ENCODE peak calls at places on chromosome 5, in ten cellular contexts. X is glomerular endothelial cell; T is NCI-H1092 treated with DMSO at 0.1 percent for 48 hours; S is cardiac fibroblast; B is pancreas; O is H1; V is NCI-H1436; U is endodermal cell; P is stimulated activated CD4-positive, alpha-beta T cell treated with anti-CD3 and anti-CD28 coated beads, Interleukin-1b, Interleukin-23, amount 100 ng/mL, for 24 hours; G is activated B cell treated with CpG ODN at 0.5 μM for 24 hours. E is an unnamed sample.

GRCh38 chr5:158522001-158522400 is 577.7 kb downstream of the EBF1 start:
- DNase-seq in X (no peak), T (no peak), S (peak; percentile 65), B (no peak), O (no peak), V (no peak), U (no peak), P (no peak), G (no peak), E (no peak)

GRCh38 chr5:79093762-79094161 is 17.8 kb upstream of the BHMT start:
- DNase-seq in X (no peak), T (peak; percentile 54), S (no peak), B (no peak), O (no peak), V (no peak), U (no peak), P (no peak), G (no peak), E (no peak)

GRCh38 chr5:158054388-158055092 is 195.6 kb upstream of the CLINT1 start:
- DNase-seq in X (no peak), T (no peak), S (no peak), B (peak; percentile 17), O (no peak), V (no peak), U (no peak), P (no peak), G (no peak), E (no peak)

GRCh38 chr5:135193213-135194125 is 159.4 kb upstream of the PITX1 start:
- DNase-seq in X (no peak), T (no peak), S (peak; percentile 61), B (no peak), O (no peak), V (no peak), U (no peak), P (no peak), G (no peak), E (no peak)

GRCh38 chr5:87229780-87230179 is 37.9 kb upstream of the RASA1 start:
- DNase-seq in X (no peak), T (no peak), S (peak; percentile 47), B (no peak), O (no peak), V (no peak), U (no peak), P (no peak), G (no peak), E (no peak)

GRCh38 chr5:132471006-132471907 is 19.3 kb downstream of the IRF1 start:
- DNase-seq in X (no peak), T (no peak), S (no peak), B (no peak), O (no peak), V (no peak), U (no peak), P (no peak), G (no peak), E (no peak)

GRCh38 chr5:145718956-145719355 is 116.2 kb downstream of the PRELID2 start:
- DNase-seq in X (no peak), T (no peak), S (peak; percentile 52), B (no peak), O (no peak), V (no peak), U (no peak), P (no peak), G (no peak), E (no peak)

GRCh38 chr5:141382469-141383294 is at the start of gene PCDHGA7:
- DNase-seq in X (no peak), T (no peak), S (peak; percentile 64), B (no peak), O (no peak), V (no peak), U (no peak), P (no peak), G (no peak), E (no peak)

GRCh38 chr5:61333351-61334223 is 1.5 kb downstream of the ZSWIM6 start:
- DNase-seq in X (no peak), T (peak; percentile 31), S (peak; percentile 40), B (peak; percentile 46), O (no peak), V (no peak), U (no peak), P (no peak), G (peak; percentile 47), E (no peak)